ENCODE peak calls at places on chromosomes 1 and 21, in nine cellular contexts. Y, H, S, J, V, M, X, L and W are unnamed samples.
A peak's percentile ranks its signal among the peaks of the same experiment; 100 is the strongest.

GRCh38 chr1:107525146-107525545 is 384.3 kb downstream of the NTNG1 start:
- DNase-seq in H (no peak), X (no peak), Y (no peak), M (no peak), S (no peak), L (no peak), V (no peak), J (no peak), W (no peak)

GRCh38 chr1:238628130-238628529 is 737.4 kb upstream of the ZP4 start:
- DNase-seq in L (no peak), S (no peak), J (no peak), X (no peak), M (no peak), H (no peak), Y (no peak), V (no peak), W (no peak)

GRCh38 chr21:41689289-41689583 is 77.6 kb downstream of the RIPK4 start:
- DNase-seq in X (no peak), J (no peak), H (no peak), S (no peak), M (no peak), Y (no peak), V (no peak), L (no peak), W (no peak)

GRCh38 chr1:2941907-2942306 is 79.4 kb upstream of the ACTRT2 start:
- DNase-seq in M (no peak), X (no peak), J (no peak), L (no peak), Y (no peak), V (no peak), S (no peak), H (no peak), W (no peak)

GRCh38 chr1:230976825-230977747 is 1.6 kb downstream of the TTC13 start:
- DNase-seq in S (peak; percentile 19), H (no peak), X (no peak), V (no peak), Y (peak; percentile 22), J (no peak), M (no peak), L (no peak), W (no peak)

GRCh38 chr1:116990612-116991151 is 10.9 kb upstream of the CD101 start:
- DNase-seq in X (no peak), S (peak; percentile 36), V (peak; percentile 54), M (no peak), Y (no peak), H (no peak), J (no peak), L (no peak), W (no peak)

GRCh38 chr1:160400284-160400645 is at the start of gene VANGL2:
- DNase-seq in X (peak; percentile 95), H (peak; percentile 83), L (peak; percentile 93), Y (peak; percentile 54), M (no peak), S (peak; percentile 22), J (peak; percentile 8), V (no peak), W (peak; percentile 61)

GRCh38 chr1:1752671-1753606 is 25.3 kb downstream of the NADK start:
- DNase-seq in M (no peak), H (no peak), V (no peak), L (no peak), S (no peak), Y (no peak), J (no peak), X (no peak), W (no peak)

GRCh38 chr1:82534996-82535395 is 734.3 kb downstream of the ADGRL2 start:
- DNase-seq in J (no peak), S (no peak), X (no peak), Y (no peak), M (no peak), L (no peak), H (no peak), V (peak; percentile 44), W (no peak)

GRCh38 chr1:46446646-46447498 is 42.8 kb upstream of the DMBX1 start:
- DNase-seq in S (peak; percentile 69), Y (peak; percentile 78), J (peak; percentile 28), L (peak; percentile 92), X (peak; percentile 92), V (peak; percentile 3), H (peak; percentile 81), M (peak; percentile 43), W (peak; percentile 39)

GRCh38 chr1:54378157-54378883 is 27.9 kb downstream of the SSBP3 start:
- DNase-seq in J (no peak), X (peak; percentile 66), M (no peak), H (no peak), L (peak; percentile 95), S (peak; percentile 76), Y (no peak), V (no peak), W (no peak)

GRCh38 chr1:115670476-115671175 is 28.9 kb downstream of the VANGL1 start:
- DNase-seq in X (peak; percentile 38), S (no peak), V (no peak), J (no peak), L (no peak), Y (no peak), M (no peak), H (no peak), W (no peak)

GRCh38 chr1:2530501-2531361 is 668 bp upstream of the HES5 start:
- DNase-seq in S (no peak), V (no peak), M (no peak), X (no peak), J (no peak), Y (no peak), L (no peak), H (no peak), W (no peak)

GRCh38 chr1:117780981-117781475 is 148.4 kb downstream of the GDAP2 start:
- DNase-seq in J (no peak), L (no peak), S (no peak), Y (no peak), H (no peak), V (no peak), X (peak; percentile 22), M (no peak), W (no peak)